ENCODE peak calls at places on chromosomes 3 and 15, in four cellular contexts. J is HTR-8/SVneo, U is SW480, T is activated T-cell treated with anti-CD3 and anti-CD28 coated beads for 1 hour. Z is an unnamed sample.

GRCh38 chr15:25985179-25985578 is 122.1 kb upstream of the ATP10A start:
- DNase-seq in J (no peak), U (no peak), T (no peak), Z (no peak)

GRCh38 chr3:107367353-107367752 is 9.9 kb upstream of the CCDC54 start:
- DNase-seq in J (peak; percentile 48), U (peak; percentile 26), T (no peak), Z (peak; percentile 72)

GRCh38 chr3:183538475-183538874 is 17.0 kb downstream of the KLHL6 start:
- DNase-seq in J (no peak), U (no peak), T (no peak), Z (no peak)

GRCh38 chr15:85582719-85583089 is 202.3 kb downstream of the AKAP13 start:
- DNase-seq in J (no peak), U (no peak), T (peak; percentile 43), Z (no peak)

GRCh38 chr3:31462050-31462569 is 70.6 kb upstream of the STT3B start:
- DNase-seq in J (no peak), U (peak; percentile 39), T (peak; percentile 8), Z (no peak)

GRCh38 chr3:9352917-9353823 is 9.7 kb upstream of the THUMPD3 start:
- DNase-seq in J (peak; percentile 77), U (peak; percentile 63), T (peak; percentile 46), Z (peak; percentile 78)

GRCh38 chr15:65336767-65337435 is 32.4 kb downstream of the RNU5B-1 start:
- DNase-seq in J (no peak), U (no peak), T (no peak), Z (no peak)

GRCh38 chr15:77671274-77672056 is 38.8 kb upstream of the LINGO1 start:
- DNase-seq in J (no peak), U (no peak), T (no peak), Z (no peak)

GRCh38 chr3:172550347-172550943 is 27.2 kb upstream of the TNFSF10 start:
- DNase-seq in J (peak; percentile 84), U (peak; percentile 74), T (peak; percentile 11), Z (peak; percentile 75)

GRCh38 chr15:90529369-90530249 is at the start of gene CRTC3:
- DNase-seq in J (peak; percentile 57), U (peak; percentile 52), T (peak; percentile 35), Z (peak; percentile 52)

GRCh38 chr3:140223631-140224030 is 288.6 kb downstream of the CLSTN2 start:
- DNase-seq in J (no peak), U (peak; percentile 98), T (no peak), Z (no peak)

GRCh38 chr15:89003865-89004725 is 84.2 kb upstream of the ABHD2 start:
- DNase-seq in J (peak; percentile 52), U (no peak), T (no peak), Z (no peak)

GRCh38 chr3:5084224-5084623 is 37.9 kb upstream of the ARL8B start:
- DNase-seq in J (no peak), U (no peak), T (no peak), Z (no peak)

GRCh38 chr3:150746791-150747590 is 16.0 kb downstream of the SIAH2 start:
- DNase-seq in J (no peak), U (no peak), T (no peak), Z (no peak)

GRCh38 chr3:142646020-142646783 is 50.0 kb downstream of the PLS1 start:
- DNase-seq in J (no peak), U (no peak), T (no peak), Z (no peak)

GRCh38 chr3:186990282-186990681 is 60.0 kb downstream of the ST6GAL1 start:
- DNase-seq in J (no peak), U (peak; percentile 18), T (no peak), Z (no peak)

GRCh38 chr15:57751177-57751800 is 44.8 kb downstream of the POLR2M start:
- DNase-seq in J (peak; percentile 42), U (peak; percentile 16), T (no peak), Z (peak; percentile 30)

GRCh38 chr3:33062814-33063346 is 34.1 kb downstream of the GLB1 start:
- DNase-seq in J (no peak), U (no peak), T (no peak), Z (no peak)

GRCh38 chr3:173513123-173513522 is 115.6 kb downstream of the NLGN1 start:
- DNase-seq in J (no peak), U (no peak), T (no peak), Z (no peak)

GRCh38 chr15:77631790-77632551 is 741 bp downstream of the LINGO1 start:
- DNase-seq in J (no peak), U (no peak), T (no peak), Z (no peak)

GRCh38 chr15:40285151-40285898 is 2.5 kb upstream of the ANKRD63 start:
- DNase-seq in J (no peak), U (no peak), T (no peak), Z (no peak)

GRCh38 chr3:187958432-187959003 is 195.4 kb upstream of the LPP start:
- DNase-seq in J (no peak), U (no peak), T (peak; percentile 40), Z (no peak)

GRCh38 chr3:5005367-5005766 is 26.1 kb downstream of the BHLHE40 start:
- DNase-seq in J (no peak), U (no peak), T (no peak), Z (no peak)